ENCODE peak calls at places on chromosome 20, in nine cellular contexts. P is lower lobe of right lung; Z is effector memory CD4-positive, alpha-beta T cell; B is neuronal stem cell; K is RWPE1; W is CD4-positive, CD25-positive, alpha-beta regulatory T cell; H is hepatocyte; V is CD8-positive, alpha-beta memory T cell; F is psoas muscle. E is an unnamed sample.

GRCh38 chr20:2984028-2984501 is 59.4 kb upstream of the GNRH2 start:
- DNase-seq in F (no peak), K (no peak), H (no peak), Z (no peak), W (no peak), P (no peak), B (no peak), V (no peak), E (no peak)

GRCh38 chr20:6395695-6396094 is 272.9 kb upstream of the FERMT1 start:
- DNase-seq in P (no peak), V (no peak), K (peak), F (no peak), H (no peak), B (no peak), Z (no peak), W (no peak), E (no peak)

GRCh38 chr20:19995220-19995863 is 21.8 kb upstream of the NAA20 start:
- DNase-seq in K (no peak), B (no peak), P (no peak), H (peak), W (peak), V (peak), Z (no peak), F (no peak), E (no peak)

GRCh38 chr20:37584238-37584807 is 56.6 kb upstream of the BLCAP start:
- DNase-seq in F (no peak), B (no peak), H (no peak), W (no peak), Z (no peak), V (no peak), P (no peak), K (no peak), E (no peak)

GRCh38 chr20:64137598-64138031 is 26.6 kb upstream of the MYT1 start:
- DNase-seq in Z (no peak), P (peak), K (no peak), F (no peak), H (no peak), W (no peak), V (no peak), B (no peak), E (peak)

GRCh38 chr20:991850-992249 is 10.3 kb downstream of the RSPO4 start:
- DNase-seq in Z (no peak), H (no peak), W (no peak), P (no peak), V (no peak), K (no peak), F (no peak), B (no peak), E (no peak)

GRCh38 chr20:38321959-38322598 is 18.1 kb downstream of the BPI start:
- DNase-seq in B (peak), P (no peak), K (peak), Z (no peak), F (no peak), W (no peak), H (peak), V (no peak), E (peak)

GRCh38 chr20:38674178-38675133 is 49.8 kb upstream of the SLC32A1 start:
- DNase-seq in H (peak), W (peak), V (peak), F (peak), K (peak), B (peak), P (no peak), Z (peak), E (peak)

GRCh38 chr20:59643616-59644061 is 39.3 kb downstream of the PHACTR3 start:
- DNase-seq in H (no peak), V (no peak), Z (no peak), B (no peak), F (no peak), P (no peak), W (no peak), K (no peak), E (no peak)

GRCh38 chr20:1875762-1876161 is 19.4 kb upstream of the SIRPA start:
- DNase-seq in V (no peak), F (no peak), P (no peak), W (no peak), K (no peak), H (no peak), Z (no peak), B (no peak), E (no peak)

GRCh38 chr20:38975539-38976120 is 13.5 kb downstream of the DHX35 start:
- DNase-seq in K (no peak), F (no peak), Z (no peak), W (no peak), H (no peak), V (no peak), P (no peak), B (no peak), E (no peak)

GRCh38 chr20:15889073-15889923 is 684.0 kb downstream of the KIF16B start:
- DNase-seq in K (no peak), H (peak), P (no peak), W (no peak), Z (no peak), V (no peak), B (no peak), F (no peak), E (peak)

GRCh38 chr20:10349118-10349517 is 84.9 kb downstream of the MKKS start:
- DNase-seq in B (no peak), W (no peak), H (no peak), P (no peak), F (no peak), V (no peak), Z (no peak), K (no peak), E (no peak)

GRCh38 chr20:61589055-61589385 is 337.0 kb downstream of the CDH4 start:
- DNase-seq in K (peak), W (no peak), B (no peak), Z (no peak), V (no peak), H (no peak), P (no peak), F (no peak), E (no peak)

GRCh38 chr20:41316602-41317535 is 662 bp downstream of the ZHX3 start:
- DNase-seq in P (peak), W (peak), K (peak), H (peak), V (no peak), F (peak), Z (peak), B (peak), E (peak)

GRCh38 chr20:49098136-49098535 is 52.0 kb downstream of the CSE1L start:
- DNase-seq in Z (no peak), F (no peak), K (no peak), V (no peak), W (no peak), B (no peak), H (no peak), P (no peak), E (no peak)

GRCh38 chr20:60782959-60783625 is 469.0 kb upstream of the CDH4 start:
- DNase-seq in K (no peak), F (no peak), B (no peak), P (no peak), Z (no peak), W (no peak), H (no peak), V (no peak), E (no peak)

GRCh38 chr20:17314262-17314661 is 87.4 kb downstream of the PCSK2 start:
- DNase-seq in K (no peak), V (no peak), P (no peak), F (no peak), Z (no peak), W (no peak), B (no peak), H (no peak), E (no peak)

GRCh38 chr20:34065260-34065659 is 46.8 kb downstream of the EIF2S2 start:
- DNase-seq in K (peak), F (no peak), H (peak), Z (no peak), V (no peak), W (no peak), P (no peak), B (no peak), E (no peak)

GRCh38 chr20:8720089-8720488 is 348.8 kb upstream of the PLCB4 start:
- DNase-seq in W (no peak), B (no peak), K (no peak), H (no peak), Z (no peak), P (no peak), V (no peak), F (no peak), E (no peak)

GRCh38 chr20:57581202-57582028 is 20.5 kb downstream of the PCK1 start:
- DNase-seq in K (no peak), V (no peak), W (no peak), B (no peak), F (no peak), P (no peak), H (no peak), Z (no peak), E (no peak)
- H3K27ac ChIP-seq in K (no peak), V (no peak), W (no peak), B (no peak), F (peak), P (peak), H (peak), Z (no peak), E (no peak)

DNA sequence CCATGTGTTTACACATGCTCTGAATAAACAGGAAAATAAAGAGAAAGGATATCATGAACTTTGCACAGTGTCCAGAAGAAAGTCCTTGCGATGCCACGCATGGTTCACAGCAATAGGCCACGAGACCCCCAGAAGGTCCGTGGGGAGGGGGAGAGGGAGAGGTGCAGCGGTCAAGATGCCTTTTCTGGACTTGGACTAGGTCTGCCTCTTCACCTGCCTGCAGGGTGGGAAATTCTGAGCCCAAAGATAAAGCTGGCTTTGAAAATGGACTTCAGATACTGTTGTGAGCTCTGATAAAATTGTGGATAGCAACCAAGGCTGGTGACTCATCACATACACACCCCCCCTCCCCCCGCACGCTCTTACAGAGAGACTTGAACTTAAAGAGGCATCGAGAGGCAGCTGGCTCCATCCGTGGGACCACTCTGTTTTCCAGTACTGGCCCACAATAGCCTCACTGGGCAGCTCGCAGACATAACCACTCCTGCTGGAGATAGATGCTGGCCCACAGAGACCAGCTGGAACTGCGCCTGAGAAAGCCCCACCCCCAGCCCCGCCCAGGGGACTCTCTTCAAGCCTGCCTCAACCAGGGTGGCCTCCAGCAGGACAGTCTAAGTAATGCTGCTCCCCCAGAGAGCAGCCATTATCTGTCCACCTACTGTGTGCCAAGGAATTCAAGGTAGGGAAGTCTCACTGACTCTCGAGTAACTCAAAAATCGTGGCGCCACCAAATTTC is 21.2 kb upstream of the NFATC2 start:
- DNase-seq in Z (no peak), B (no peak), V (no peak), F (peak), P (peak), W (no peak), K (peak), H (peak), E (peak)
- H3K27ac ChIP-seq in Z (no peak), B (no peak), V (no peak), F (no peak), P (peak), W (no peak), K (peak), H (peak), E (no peak)

DNA sequence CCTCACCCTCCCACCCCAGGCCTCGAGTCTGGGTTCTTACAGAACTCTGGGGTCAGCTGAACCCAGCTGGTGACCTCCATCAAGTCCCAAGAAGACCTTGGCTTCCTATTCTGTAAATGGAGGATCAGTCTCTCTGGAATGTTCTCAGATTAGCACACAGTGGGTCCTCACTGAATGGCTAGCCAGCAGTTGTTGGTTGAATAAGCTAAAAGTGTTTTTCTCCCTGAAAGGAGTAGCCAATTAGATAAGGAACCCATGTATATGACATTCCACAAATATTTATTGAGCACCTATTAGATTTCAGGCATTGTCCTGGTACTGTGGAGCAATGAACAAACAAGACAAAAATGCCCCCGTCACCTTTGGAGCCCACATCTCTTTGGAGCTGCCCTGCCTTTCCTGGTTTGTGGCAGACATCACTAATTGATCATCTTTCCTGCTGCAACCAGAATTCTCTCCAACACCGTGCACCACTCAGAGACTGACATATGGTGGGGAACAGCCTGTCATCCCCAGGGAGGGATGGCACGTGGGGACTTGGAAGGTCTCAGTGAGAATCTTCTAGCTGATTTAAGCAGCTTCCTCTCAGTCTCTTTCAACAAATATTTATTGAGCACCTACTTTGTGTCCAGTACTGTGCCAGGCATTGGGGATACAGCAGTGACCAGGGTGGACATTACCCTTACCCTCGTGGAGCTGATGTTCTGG is 81.9 kb downstream of the CEBPB start:
- DNase-seq in W (no peak), V (no peak), P (no peak), F (no peak), H (no peak), B (no peak), Z (no peak), K (no peak), E (no peak)
- H3K27ac ChIP-seq in W (no peak), V (no peak), P (peak), F (peak), H (no peak), B (no peak), Z (no peak), K (no peak), E (no peak)

GRCh38 chr20:32208499-32209154 is 947 bp downstream of the POFUT1 start:
- DNase-seq in Z (no peak), V (no peak), F (no peak), K (no peak), W (no peak), H (no peak), B (no peak), P (no peak), E (peak)

GRCh38 chr20:32207626-32208498 is at the start of the genes PLAGL2 and POFUT1:
- DNase-seq in Z (peak), H (peak), K (peak), V (peak), P (peak), F (peak), B (peak), W (peak), E (peak)

GRCh38 chr20:32207211-32207625 is 325 bp downstream of the PLAGL2 start:
- DNase-seq in H (peak), V (no peak), B (no peak), Z (no peak), F (no peak), K (no peak), W (no peak), P (no peak), E (peak)

GRCh38 chr20:32206383-32207210 is 946 bp downstream of the PLAGL2 start:
- DNase-seq in W (no peak), B (no peak), Z (no peak), V (no peak), P (no peak), F (no peak), K (peak), H (peak), E (no peak)

DNA sequence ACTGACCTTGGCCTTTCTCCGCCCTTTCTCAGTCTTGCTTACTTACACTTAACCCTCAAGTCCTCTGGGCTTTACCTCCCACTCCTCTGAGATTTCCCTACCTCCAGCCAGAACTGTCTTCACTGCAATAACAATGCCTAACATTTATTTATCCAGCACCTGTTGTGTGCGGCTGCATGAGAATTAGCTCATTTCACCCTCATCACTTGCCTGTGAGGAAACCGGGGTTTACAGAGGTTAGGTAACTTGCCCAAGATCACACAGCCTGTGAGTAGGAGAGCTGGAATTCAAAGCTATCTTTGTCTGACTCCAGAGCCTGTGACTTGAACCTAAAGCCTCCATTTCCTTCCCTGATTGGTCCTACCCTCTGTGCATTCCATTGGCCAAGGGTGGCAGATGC is 2.5 kb downstream of the POFUT1 start:
- DNase-seq in W (no peak), H (no peak), V (no peak), F (no peak), K (no peak), P (no peak), B (no peak), Z (no peak), E (peak)
- H3K27ac ChIP-seq in W (no peak), H (peak), V (no peak), F (peak), K (peak), P (no peak), B (no peak), Z (no peak), E (peak)

GRCh38 chr20:4689224-4689623 is 32.5 kb upstream of the PRND start:
- DNase-seq in B (no peak), Z (no peak), P (no peak), W (no peak), H (no peak), V (no peak), F (no peak), K (no peak), E (no peak)
- H3K27ac ChIP-seq in B (no peak), Z (no peak), P (no peak), W (peak), H (no peak), V (no peak), F (peak), K (no peak), E (no peak)

GRCh38 chr20:62874745-62875344 is 13.2 kb upstream of the TCFL5 start:
- DNase-seq in Z (no peak), F (no peak), B (no peak), P (no peak), K (no peak), V (no peak), W (no peak), H (no peak), E (no peak)

GRCh38 chr20:62873280-62873679 is 11.7 kb upstream of the TCFL5 start:
- DNase-seq in P (no peak), B (no peak), K (no peak), W (no peak), F (no peak), Z (no peak), V (no peak), H (no peak), E (no peak)

GRCh38 chr20:62876441-62876825 is 14.8 kb upstream of the TCFL5 start:
- DNase-seq in B (no peak), F (no peak), P (no peak), H (no peak), K (no peak), Z (no peak), V (no peak), W (no peak), E (no peak)

GRCh38 chr20:62876826-62877728 is 15.5 kb upstream of the TCFL5 start:
- DNase-seq in W (no peak), K (no peak), F (peak), P (no peak), B (no peak), V (no peak), Z (no peak), H (no peak), E (no peak)

DNA sequence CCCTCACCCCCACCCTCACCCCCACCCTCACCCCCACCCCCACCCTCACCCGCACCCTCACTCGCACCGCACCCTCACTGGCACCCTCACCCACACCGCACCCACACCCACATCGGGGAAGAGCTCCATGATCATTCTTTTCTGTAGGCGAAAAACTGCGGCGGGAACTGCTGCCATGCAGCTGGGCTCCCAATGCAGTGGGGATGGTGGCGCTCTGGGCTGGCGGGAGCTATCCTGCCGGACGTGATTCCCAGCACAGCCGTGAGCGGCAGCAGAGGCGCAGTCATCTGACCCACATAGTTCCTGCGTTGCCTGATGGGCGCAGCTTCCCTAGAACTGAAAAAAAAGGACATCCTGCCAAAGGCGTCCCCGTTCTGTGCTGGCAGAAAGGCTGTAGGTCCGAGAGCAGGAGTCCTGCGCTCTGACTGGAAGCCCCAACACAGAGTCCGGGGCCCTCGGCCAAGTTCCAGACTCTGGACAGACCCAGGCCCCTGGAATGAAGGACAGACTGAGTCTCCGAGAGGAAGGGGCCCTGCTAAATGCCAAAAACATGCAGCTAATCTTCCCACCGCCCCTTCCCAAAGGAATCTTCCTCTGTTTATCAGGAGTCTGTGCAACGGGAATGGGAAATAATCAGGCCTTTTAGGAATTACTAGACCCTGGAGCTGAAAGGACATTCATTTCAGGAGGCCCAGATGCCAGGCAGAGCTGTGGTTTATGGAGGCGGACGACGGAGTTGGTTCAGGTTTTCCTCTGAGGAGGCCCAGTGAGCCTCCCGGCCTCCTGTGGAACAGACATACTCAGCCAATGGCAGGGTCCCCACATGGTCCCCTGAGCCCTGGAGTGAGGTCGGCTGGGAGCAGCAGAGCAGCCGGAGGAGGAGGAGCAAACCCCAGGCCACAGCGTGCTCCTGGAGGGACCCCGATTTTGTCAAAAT is 14.1 kb upstream of the TCFL5 start:
- DNase-seq in B (peak), H (peak), W (no peak), P (peak), F (peak), V (no peak), Z (no peak), K (peak), E (peak)
- H3K27ac ChIP-seq in B (peak), H (peak), W (no peak), P (peak), F (no peak), V (peak), Z (no peak), K (peak), E (peak)

GRCh38 chr20:54048489-54048888 is 21.9 kb downstream of the BCAS1 start:
- DNase-seq in P (no peak), V (no peak), F (no peak), Z (no peak), K (no peak), W (no peak), B (no peak), H (no peak), E (no peak)
- H3K27ac ChIP-seq in P (no peak), V (no peak), F (no peak), Z (no peak), K (no peak), W (no peak), B (no peak), H (no peak), E (no peak)

E was measured in SJCRH30.